ENCODE peak calls at places on chromosome 16, in ten cellular contexts. W is HCT116; Q is HAP-1; C is stimulated activated CD4-positive, alpha-beta T cell treated with anti-CD3 and anti-CD28 coated beads, TNF-alpha, amount 100 ng/mL, for 1 hour; X is erythroblast; F is renal cortical epithelial cell; K is fibroblast of mammary gland; N is HEK293T; G is tibial artery; M is heart left ventricle. I is an unnamed sample.

GRCh38 chr16:19710191-19710908 is 7.7 kb downstream of the KNOP1 start:
- DNase-seq in K (no peak), N (no peak), Q (no peak), W (no peak), X (no peak), C (no peak), M (no peak), F (no peak), G (no peak), I (no peak)

GRCh38 chr16:67447508-67448076 is 16.7 kb downstream of the HSD11B2 start:
- DNase-seq in M (peak), Q (peak), F (no peak), X (peak), C (peak), W (peak), K (peak), N (peak), G (no peak), I (peak)

GRCh38 chr16:71945616-71946015 is 50.3 kb downstream of the IST1 start:
- DNase-seq in G (no peak), N (no peak), K (no peak), W (no peak), X (no peak), M (no peak), F (no peak), Q (no peak), C (no peak), I (no peak)

GRCh38 chr16:1475552-1476114 is 805 bp upstream of the CLCN7 start:
- DNase-seq in X (no peak), N (no peak), F (no peak), K (no peak), G (no peak), C (no peak), M (no peak), Q (no peak), W (no peak), I (no peak)

GRCh38 chr16:87434146-87434667 is 42.1 kb downstream of the MAP1LC3B start:
- DNase-seq in M (no peak), N (no peak), Q (no peak), X (no peak), C (no peak), G (no peak), W (no peak), K (no peak), F (no peak), I (no peak)

GRCh38 chr16:49483651-49484451 is 110.2 kb downstream of the C16orf78 start:
- DNase-seq in G (peak), X (no peak), C (no peak), N (no peak), F (no peak), M (no peak), Q (no peak), K (no peak), W (no peak), I (no peak)

GRCh38 chr16:80824623-80825364 is 20.4 kb upstream of the CDYL2 start:
- DNase-seq in C (no peak), G (no peak), Q (peak), X (peak), K (peak), F (peak), M (no peak), W (peak), N (peak), I (peak)

GRCh38 chr16:633336-634050 is 2.6 kb downstream of the METTL26 start:
- DNase-seq in M (no peak), F (no peak), W (no peak), K (no peak), C (no peak), G (no peak), Q (no peak), X (no peak), N (no peak), I (no peak)

GRCh38 chr16:64892843-64893242 is 229.0 kb downstream of the CDH11 start:
- DNase-seq in Q (no peak), G (no peak), W (no peak), M (no peak), X (no peak), F (peak), K (peak), N (no peak), C (no peak), I (no peak)

GRCh38 chr16:11225677-11226549 is 30.1 kb downstream of the SOCS1 start:
- DNase-seq in G (no peak), X (no peak), C (no peak), Q (no peak), K (no peak), W (no peak), M (no peak), F (no peak), N (no peak), I (no peak)

GRCh38 chr16:3149193-3149530 is 14.3 kb downstream of the ZNF213 start:
- DNase-seq in C (no peak), N (no peak), W (no peak), M (no peak), F (no peak), X (peak), G (no peak), K (no peak), Q (no peak), I (no peak)

GRCh38 chr16:88064011-88064888 is 113.0 kb downstream of the BANP start:
- DNase-seq in M (peak), C (no peak), Q (no peak), K (no peak), W (no peak), X (no peak), G (no peak), N (no peak), F (no peak), I (no peak)

GRCh38 chr16:69763557-69763942 is 1.4 kb downstream of the WWP2 start:
- DNase-seq in G (no peak), M (no peak), W (no peak), X (no peak), F (no peak), N (no peak), C (no peak), K (no peak), Q (no peak), I (no peak)

GRCh38 chr16:19607610-19608280 is 52.2 kb downstream of the VPS35L start:
- DNase-seq in Q (no peak), C (no peak), N (no peak), W (no peak), X (no peak), K (peak), G (no peak), F (peak), M (no peak), I (no peak)

GRCh38 chr16:21183995-21184394 is 25.5 kb downstream of the LDAF1 start:
- DNase-seq in M (no peak), Q (no peak), F (no peak), G (no peak), X (no peak), K (no peak), C (no peak), N (no peak), W (no peak), I (no peak)

GRCh38 chr16:24508614-24509013 is 30.8 kb upstream of the RBBP6 start:
- DNase-seq in M (no peak), N (no peak), F (peak), G (peak), Q (no peak), W (no peak), C (no peak), X (no peak), K (peak), I (no peak)

GRCh38 chr16:2339521-2340484 is 725 bp downstream of the ABCA3 start:
- DNase-seq in M (peak), K (no peak), W (no peak), X (peak), F (no peak), Q (peak), G (peak), N (peak), C (peak), I (peak)

GRCh38 chr16:84277244-84277823 is 17.3 kb upstream of the WFDC1 start:
- DNase-seq in F (peak), Q (peak), C (peak), W (peak), M (peak), K (peak), G (peak), N (peak), X (peak), I (peak)

GRCh38 chr16:68356249-68356918 is 45.6 kb downstream of the PRMT7 start:
- DNase-seq in N (no peak), C (peak), F (no peak), X (no peak), Q (no peak), W (no peak), M (no peak), G (no peak), K (no peak), I (peak)

GRCh38 chr16:10886739-10887269 is 9.8 kb downstream of the CIITA start:
- DNase-seq in F (no peak), X (no peak), G (no peak), C (no peak), W (no peak), Q (no peak), N (no peak), K (no peak), M (no peak), I (no peak)

GRCh38 chr16:74449470-74449869 is 28.2 kb upstream of the CLEC18B start:
- DNase-seq in M (no peak), K (peak), W (peak), C (no peak), N (no peak), G (no peak), X (no peak), F (no peak), Q (no peak), I (no peak)

GRCh38 chr16:35409503-35409902 is 1950.1 kb downstream of the TP53TG3F start:
- DNase-seq in N (no peak), Q (no peak), G (no peak), F (no peak), M (no peak), X (peak), W (no peak), K (peak), C (no peak), I (no peak)

GRCh38 chr16:28136751-28137434 is 73.4 kb upstream of the GSG1L start:
- DNase-seq in C (no peak), N (no peak), Q (no peak), K (no peak), G (no peak), M (no peak), W (no peak), X (no peak), F (no peak), I (peak)

GRCh38 chr16:26614102-26614864 is 452.4 kb upstream of the C16orf82 start:
- DNase-seq in W (no peak), M (no peak), G (no peak), F (no peak), Q (no peak), K (no peak), X (no peak), C (no peak), N (no peak), I (no peak)

GRCh38 chr16:85398688-85399582 is 214.2 kb upstream of the GSE1 start:
- DNase-seq in C (no peak), M (no peak), N (no peak), X (no peak), G (no peak), F (no peak), W (no peak), Q (no peak), K (no peak), I (no peak)

GRCh38 chr16:73082608-73083007 is 34.7 kb upstream of the ZFHX3 start:
- DNase-seq in C (no peak), F (peak), M (no peak), W (no peak), Q (peak), G (peak), N (no peak), X (no peak), K (peak), I (no peak)

GRCh38 chr16:87957296-87958069 is 6.2 kb downstream of the BANP start:
- DNase-seq in N (no peak), F (no peak), Q (no peak), X (no peak), K (no peak), C (no peak), G (no peak), M (no peak), W (no peak), I (no peak)

GRCh38 chr16:89048087-89048729 is 45.4 kb upstream of the ACSF3 start:
- DNase-seq in C (no peak), Q (no peak), X (no peak), G (no peak), K (no peak), W (no peak), M (peak), N (no peak), F (no peak), I (no peak)

GRCh38 chr16:70646260-70647241 is at the start of gene IL34:
- DNase-seq in X (no peak), G (no peak), N (peak), F (no peak), K (peak), W (no peak), C (no peak), M (peak), Q (no peak), I (no peak)

I was measured in CD4-positive, alpha-beta memory T cell.